ENCODE peak calls at places on chromosomes 11 and 22, in four cellular contexts. Q is cardiac muscle cell, M is heart left ventricle, B is SJSA1. P is an unnamed sample.

GRCh38 chr11:14148653-14149273 is 186.2 kb downstream of the SPON1 start:
- DNase-seq in Q (peak), M (no peak), B (peak), P (no peak)

GRCh38 chr11:6427516-6427915 is 8.6 kb upstream of the APBB1 start:
- DNase-seq in Q (no peak), M (no peak), B (no peak), P (no peak)

GRCh38 chr11:17751558-17751957 is 17.0 kb downstream of the KCNC1 start:
- DNase-seq in Q (no peak), M (no peak), B (no peak), P (no peak)

GRCh38 chr11:17498475-17498874 is 21.8 kb upstream of the ABCC8 start:
- DNase-seq in Q (no peak), M (no peak), B (no peak), P (peak)

GRCh38 chr11:40178470-40178869 is 1281.0 kb downstream of the LRRC4C start:
- DNase-seq in Q (no peak), M (no peak), B (no peak), P (no peak)

GRCh38 chr11:12066799-12067508 is 43.4 kb upstream of the MICAL2 start:
- DNase-seq in Q (peak), M (no peak), B (peak), P (no peak)

GRCh38 chr22:49004484-49005399 is 822.9 kb downstream of the BRD1 start:
- DNase-seq in Q (no peak), M (peak), B (no peak), P (no peak)

GRCh38 chr11:125348141-125348651 is 147.9 kb downstream of the FEZ1 start:
- DNase-seq in Q (no peak), M (no peak), B (no peak), P (no peak)

GRCh38 chr11:47565340-47566165 is at the start of gene PTPMT1:
- DNase-seq in Q (peak), M (peak), B (peak), P (no peak)

GRCh38 chr11:85710912-85711311 is 24.9 kb upstream of the CCDC89 start:
- DNase-seq in Q (no peak), M (no peak), B (no peak), P (no peak)

GRCh38 chr11:61004841-61005240 is 33.4 kb downstream of the CD6 start:
- DNase-seq in Q (peak), M (no peak), B (peak), P (no peak)

GRCh38 chr11:61008971-61009370 is 37.5 kb downstream of the CD6 start:
- DNase-seq in Q (no peak), M (no peak), B (no peak), P (no peak)

GRCh38 chr11:61007971-61008896 is 36.8 kb downstream of the CD6 start:
- DNase-seq in Q (no peak), M (no peak), B (no peak), P (peak)

GRCh38 chr11:61009392-61010275 is 38.2 kb downstream of the CD6 start:
- DNase-seq in Q (no peak), M (no peak), B (no peak), P (no peak)

DNA sequence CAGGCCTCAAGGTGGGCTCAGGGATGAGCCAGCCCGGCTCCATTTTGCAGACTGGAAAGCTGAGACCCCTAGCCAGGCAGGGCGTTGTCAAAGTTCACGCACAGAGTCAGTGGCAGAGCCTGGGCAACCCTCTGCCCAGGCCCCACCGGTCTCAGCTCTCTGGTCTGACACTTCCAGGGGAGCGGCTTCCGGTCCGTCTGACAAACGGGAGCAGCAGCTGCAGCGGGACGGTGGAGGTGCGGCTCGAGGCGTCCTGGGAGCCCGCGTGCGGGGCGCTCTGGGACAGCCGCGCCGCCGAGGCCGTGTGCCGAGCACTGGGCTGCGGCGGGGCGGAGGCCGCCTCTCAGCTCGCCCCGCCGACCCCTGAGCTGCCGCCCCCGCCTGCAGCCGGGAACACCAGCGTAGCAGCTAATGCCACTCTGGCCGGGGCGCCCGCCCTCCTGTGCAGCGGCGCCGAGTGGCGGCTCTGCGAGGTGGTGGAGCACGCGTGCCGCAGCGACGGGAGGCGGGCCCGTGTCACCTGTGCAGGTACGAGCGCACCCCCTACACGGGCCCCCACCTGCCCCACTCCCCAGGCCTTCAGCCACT is 36.0 kb downstream of the CD6 start:
- DNase-seq in Q (no peak), M (no peak), B (no peak), P (no peak)
- H3K4me3 ChIP-seq in Q (peak), M (peak), B (no peak), P (peak)

GRCh38 chr11:119361961-119362725 is 15.6 kb upstream of the MFRP start:
- DNase-seq in Q (no peak), M (peak), B (no peak), P (no peak)

GRCh38 chr11:119365071-119365591 is 16.4 kb downstream of the USP2 start:
- DNase-seq in Q (no peak), M (peak), B (no peak), P (no peak)

GRCh38 chr11:119362741-119363080 is 16.2 kb upstream of the MFRP start:
- DNase-seq in Q (no peak), M (no peak), B (no peak), P (no peak)

GRCh38 chr11:119363874-119364590 is 17.5 kb downstream of the USP2 start:
- DNase-seq in Q (peak), M (peak), B (no peak), P (peak)

GRCh38 chr11:119363081-119363861 is 16.8 kb upstream of the MFRP start:
- DNase-seq in Q (no peak), M (peak), B (no peak), P (no peak)
- H3K4me3 ChIP-seq in Q (peak), M (peak), B (no peak), P (peak)

DNA sequence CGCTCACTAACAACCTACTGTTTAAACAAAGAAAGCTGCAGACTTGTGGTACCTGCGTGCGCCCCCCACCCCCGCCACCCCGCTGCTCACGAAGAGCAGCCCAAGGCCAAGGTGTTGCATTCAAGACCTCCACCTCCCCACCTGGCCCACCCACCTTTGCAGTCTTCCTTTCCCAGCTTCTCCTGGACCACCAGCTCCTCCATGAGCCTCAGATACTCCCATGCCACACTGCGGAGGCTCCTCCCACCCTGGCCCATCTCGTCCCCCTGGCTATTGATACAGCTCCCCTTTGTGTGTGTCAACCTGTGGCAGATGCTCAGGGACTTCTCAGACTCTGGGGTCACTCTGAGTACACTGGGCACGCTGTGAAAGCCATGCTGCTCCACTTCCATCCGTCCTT is 3.9 kb downstream of the CDPF1 start:
- DNase-seq in Q (no peak), M (no peak), B (no peak), P (no peak)
- H3K4me3 ChIP-seq in Q (no peak), M (no peak), B (no peak), P (no peak)

GRCh38 chr11:72548481-72548880 is 114.2 kb upstream of the CLPB start:
- DNase-seq in Q (no peak), M (no peak), B (no peak), P (no peak)
- H3K4me3 ChIP-seq in Q (no peak), M (no peak), B (no peak), P (no peak)

GRCh38 chr11:92697461-92698314 is 271.8 kb upstream of the MTNR1B start:
- DNase-seq in Q (no peak), M (no peak), B (no peak), P (no peak)
- H3K4me3 ChIP-seq in Q (no peak), M (no peak), B (no peak), P (peak)

DNA sequence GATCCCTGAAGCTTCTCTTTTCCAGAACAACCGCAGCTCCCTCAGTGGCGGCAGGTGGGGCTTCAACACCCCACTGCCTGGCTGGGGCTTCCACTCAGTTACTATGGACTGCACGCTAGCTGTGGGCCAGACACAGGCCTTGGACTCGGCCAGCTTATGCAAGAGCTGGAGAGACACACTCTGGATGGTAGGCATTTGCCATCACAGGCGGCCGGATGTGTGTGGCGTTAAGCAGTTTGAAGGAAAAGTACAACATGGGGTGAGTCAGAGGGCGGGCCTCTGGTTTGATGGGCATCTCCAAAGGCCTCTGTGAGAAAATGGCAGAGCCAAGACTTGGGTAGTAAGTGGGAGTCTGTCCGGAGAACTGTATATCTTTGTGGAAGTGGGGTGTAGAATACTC is 17.6 kb downstream of the KCNJ4 start:
- DNase-seq in Q (no peak), M (no peak), B (no peak), P (no peak)
- H3K4me3 ChIP-seq in Q (no peak), M (no peak), B (no peak), P (no peak)

DNA sequence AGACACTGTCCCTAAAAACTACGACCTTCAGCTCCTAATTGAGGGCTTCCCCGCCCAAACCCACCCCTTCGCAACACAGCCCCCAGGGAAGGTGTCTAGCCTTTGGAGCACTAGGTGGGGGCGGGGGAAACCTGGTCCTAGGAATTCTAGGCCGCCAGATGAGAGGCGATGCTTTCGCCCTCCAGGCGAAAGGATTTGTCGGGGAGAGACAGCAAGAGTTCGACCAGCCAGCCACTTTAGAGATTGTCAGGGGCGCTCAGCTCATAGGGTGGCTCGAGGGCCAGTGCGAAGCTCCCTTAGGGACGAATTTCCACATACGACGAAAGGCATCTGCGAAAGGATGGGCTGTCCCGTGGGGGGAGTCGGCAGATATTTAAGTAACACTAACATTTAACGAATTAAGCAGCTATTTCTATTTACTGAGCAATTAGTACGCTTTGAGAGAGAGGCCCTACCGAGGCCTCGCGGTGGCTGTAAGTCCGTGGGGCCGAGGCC is 5.3 kb downstream of the CD248 start:
- DNase-seq in Q (no peak), M (no peak), B (no peak), P (no peak)
- H3K4me3 ChIP-seq in Q (peak), M (peak), B (peak), P (peak)

GRCh38 chr11:1520209-1520986 is 33.8 kb upstream of the MOB2 start:
- DNase-seq in Q (no peak), M (peak), B (no peak), P (no peak)
- H3K4me3 ChIP-seq in Q (no peak), M (no peak), B (no peak), P (no peak)

DNA sequence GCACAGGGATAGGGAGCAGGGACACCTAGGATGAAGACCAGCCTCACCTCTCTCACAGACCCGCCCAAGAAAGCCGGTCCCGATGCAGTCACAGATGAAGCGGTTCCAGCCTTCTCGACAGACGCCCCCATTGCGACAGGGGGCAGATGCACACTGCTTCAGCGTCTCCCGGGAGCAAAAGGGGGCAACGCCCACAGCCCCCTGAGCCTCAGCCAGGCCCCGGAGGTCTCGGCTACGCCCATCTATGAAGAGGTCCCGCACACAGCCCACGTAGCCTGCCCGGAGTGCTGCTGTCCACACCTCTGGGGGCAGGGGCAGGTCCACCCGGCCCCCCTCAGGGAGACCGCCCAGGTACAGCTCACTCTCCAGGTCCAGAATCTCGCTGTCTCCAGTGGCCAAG is 62.3 kb downstream of the NRXN2 start:
- DNase-seq in Q (no peak), M (peak), B (no peak), P (no peak)
- H3K4me3 ChIP-seq in Q (no peak), M (peak), B (no peak), P (no peak)

GRCh38 chr22:38467904-38468760 is at the start of gene KDELR3:
- DNase-seq in Q (peak), M (peak), B (peak), P (peak)
- H3K4me3 ChIP-seq in Q (peak), M (peak), B (peak), P (peak)

P was measured in dorsolateral prefrontal cortex.